ENCODE peak calls at places on chromosome 11, in six cellular contexts. I, P, O, T, H and Z are unnamed samples.
A peak's percentile ranks its signal among the peaks of the same experiment; 100 is the strongest.

GRCh38 chr11:131465746-131466145 is 95.3 kb downstream of the NTM start:
- DNase-seq in I (no peak), P (no peak), O (no peak), T (peak; percentile 80), H (no peak), Z (no peak)

GRCh38 chr11:8532475-8532874 is 61.6 kb downstream of the STK33 start:
- DNase-seq in I (no peak), P (no peak), O (no peak), T (no peak), H (no peak), Z (no peak)

GRCh38 chr11:123545726-123546125 is 108.7 kb downstream of the SCN3B start:
- DNase-seq in I (no peak), P (no peak), O (no peak), T (no peak), H (no peak), Z (no peak)

GRCh38 chr11:10108901-10109665 is 184.9 kb downstream of the SBF2 start:
- DNase-seq in I (no peak), P (no peak), O (peak; percentile 53), T (no peak), H (no peak), Z (no peak)

GRCh38 chr11:133072366-133072765 is 459.9 kb downstream of the OPCML start:
- DNase-seq in I (no peak), P (no peak), O (no peak), T (no peak), H (no peak), Z (no peak)

GRCh38 chr11:8593935-8594909 is at the start of gene STK33:
- DNase-seq in I (peak; percentile 82), P (no peak), O (peak; percentile 51), T (peak; percentile 85), H (peak; percentile 63), Z (peak; percentile 72)

GRCh38 chr11:77197626-77198320 is 69.7 kb downstream of the MYO7A start:
- DNase-seq in I (peak; percentile 18), P (no peak), O (no peak), T (no peak), H (no peak), Z (no peak)

GRCh38 chr11:2565447-2566222 is 120.8 kb downstream of the KCNQ1 start:
- DNase-seq in I (peak; percentile 27), P (no peak), O (no peak), T (no peak), H (no peak), Z (peak; percentile 49)

GRCh38 chr11:110077866-110078325 is 15.3 kb upstream of the ZC3H12C start:
- DNase-seq in I (no peak), P (peak; percentile 92), O (peak; percentile 69), T (no peak), H (no peak), Z (no peak)

GRCh38 chr11:94751216-94751612 is 16.9 kb upstream of the AMOTL1 start:
- DNase-seq in I (no peak), P (no peak), O (no peak), T (no peak), H (no peak), Z (no peak)

GRCh38 chr11:17954395-17955252 is 58.2 kb downstream of the SERGEF start:
- DNase-seq in I (no peak), P (no peak), O (peak; percentile 19), T (peak; percentile 82), H (no peak), Z (no peak)

GRCh38 chr11:70603064-70603755 is 204.9 kb downstream of the CTTN start:
- DNase-seq in I (no peak), P (no peak), O (no peak), T (no peak), H (no peak), Z (no peak)

GRCh38 chr11:68303083-68303482 is 9.3 kb upstream of the LRP5 start:
- DNase-seq in I (no peak), P (no peak), O (no peak), T (no peak), H (no peak), Z (no peak)

GRCh38 chr11:75510011-75510595 is 15.6 kb downstream of the GDPD5 start:
- DNase-seq in I (no peak), P (no peak), O (no peak), T (no peak), H (no peak), Z (no peak)

GRCh38 chr11:35667257-35667656 is 4.7 kb downstream of the TRIM44 start:
- DNase-seq in I (no peak), P (no peak), O (no peak), T (no peak), H (no peak), Z (no peak)

GRCh38 chr11:126654886-126655806 is 299.7 kb downstream of the ST3GAL4 start:
- DNase-seq in I (no peak), P (no peak), O (no peak), T (no peak), H (no peak), Z (no peak)

DNA sequence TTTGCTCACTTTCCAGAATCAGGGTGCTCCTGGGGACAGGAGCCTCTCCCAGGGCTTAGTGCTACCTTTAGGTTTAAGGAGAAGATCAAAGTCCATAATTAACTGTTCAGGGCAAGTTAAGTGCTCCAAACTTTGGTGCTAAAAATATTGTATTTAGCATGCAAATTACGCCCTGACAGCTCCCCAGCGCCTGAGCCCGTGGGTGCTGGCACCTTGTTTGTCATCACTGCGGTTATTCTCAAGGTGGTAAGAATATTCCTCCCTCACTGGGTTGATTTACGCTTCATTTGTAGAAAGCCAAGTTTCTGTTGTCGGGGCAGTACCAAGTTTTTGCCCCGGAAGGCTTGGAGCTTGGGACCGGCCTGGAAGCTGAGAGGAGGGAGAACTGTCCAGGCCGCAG is 21.3 kb downstream of the ANKK1 start:
- DNase-seq in I (no peak), P (no peak), O (no peak), T (no peak), H (no peak), Z (no peak)
- H3K4me3 ChIP-seq in I (no peak overlapping the region), P (no peak overlapping the region), O (no peak overlapping the region), T (no peak overlapping the region), H (no peak overlapping the region), Z (no peak overlapping the region)

GRCh38 chr11:65982824-65983588 is 19.0 kb downstream of the EIF1AD start:
- DNase-seq in I (no peak), P (no peak), O (no peak), T (no peak), H (no peak), Z (no peak)
- TF ChIP-seq CTCF in I (no peak), P (no peak), O (no peak), T (no peak), H (no peak), Z (no peak)

GRCh38 chr11:119205080-119205479 is 1.1 kb upstream of the CBL start:
- DNase-seq in I (no peak), P (no peak), O (no peak), T (no peak), H (no peak), Z (no peak)
- H3K4me3 ChIP-seq in I (peak overlapping the region; percentile 85), P (no peak overlapping the region), O (no peak overlapping the region), T (no peak overlapping the region), H (no peak overlapping the region), Z (no peak overlapping the region)

GRCh38 chr11:33863418-33864172 is 28.3 kb downstream of the LMO2 start:
- DNase-seq in I (no peak), P (no peak), O (no peak), T (no peak), H (no peak), Z (no peak)
- TF ChIP-seq CTCF in I (no peak), P (no peak), O (no peak), T (no peak), H (no peak), Z (no peak)

GRCh38 chr11:834371-835316 is 1.9 kb downstream of the CD151 start:
- DNase-seq in I (peak; percentile 60), P (peak; percentile 94), O (peak; percentile 69), T (no peak), H (peak; percentile 86), Z (peak; percentile 92)
- H3K4me3 ChIP-seq in I (peak overlapping the region; percentile 13), P (peak overlapping the region; percentile 73), O (peak overlapping the region; percentile 77), T (no peak overlapping the region), H (no peak overlapping the region), Z (no peak overlapping the region)

GRCh38 chr11:119153049-119153818 is 4.4 kb downstream of the ABCG4 start:
- DNase-seq in I (no peak), P (no peak), O (no peak), T (peak; percentile 25), H (no peak), Z (no peak)
- TF ChIP-seq CTCF in I (no peak), P (peak; percentile 38), O (no peak), T (no peak), H (no peak), Z (no peak)